ENCODE peak calls at places on chromosomes 11 and 22, in seven cellular contexts. L, X, S, C, Y, K and A are unnamed samples. For H3K36me3, the result is how much of the 10 kb centered on the place peaks cover.

GRCh38 chr11:62687508-62688396 is 1.6 kb downstream of the LRRN4CL start:
- DNase-seq in L (no peak), Y (no peak), S (no peak), K (no peak), C (no peak), X (no peak), A (no peak)

GRCh38 chr11:69646493-69647201 is 5.7 kb downstream of the CCND1 start:
- DNase-seq in S (no peak), L (no peak), K (no peak), X (peak), Y (no peak), C (no peak), A (peak)

GRCh38 chr22:19874307-19875060 is 19.8 kb upstream of the GNB1L start:
- DNase-seq in S (no peak), K (peak), C (no peak), Y (no peak), L (no peak), X (peak), A (peak)

GRCh38 chr22:38777087-38777671 is 16.8 kb downstream of the DNAL4 start:
- DNase-seq in L (no peak), C (no peak), K (no peak), X (no peak), S (no peak), Y (no peak), A (no peak)

GRCh38 chr11:132793831-132794230 is 738.5 kb downstream of the OPCML start:
- DNase-seq in K (no peak), X (no peak), L (no peak), C (no peak), S (no peak), Y (no peak), A (no peak)

GRCh38 chr11:88414385-88414861 is 76.9 kb upstream of the CTSC start:
- DNase-seq in K (peak), L (peak), C (no peak), S (peak), Y (peak), X (peak), A (no peak)

GRCh38 chr11:70220136-70220535 is 17.0 kb downstream of the FADD start:
- DNase-seq in X (no peak), S (no peak), Y (no peak), C (no peak), L (peak), K (no peak), A (no peak)

GRCh38 chr11:91981995-91982394 is 242.6 kb upstream of the FAT3 start:
- DNase-seq in L (peak), X (peak), C (peak), Y (peak), S (peak), K (no peak), A (peak)

GRCh38 chr22:25770333-25770732 is 28.3 kb downstream of the MYO18B start:
- DNase-seq in S (no peak), Y (no peak), X (no peak), C (no peak), L (no peak), K (no peak), A (no peak)

GRCh38 chr22:48761546-48761945 is 1066.1 kb downstream of the BRD1 start:
- DNase-seq in C (no peak), L (no peak), K (no peak), Y (no peak), S (no peak), X (no peak), A (no peak)

GRCh38 chr22:20114506-20115475 is 1.1 kb upstream of the RANBP1 start:
- DNase-seq in Y (no peak), X (no peak), K (no peak), S (no peak), L (no peak), C (no peak), A (peak)

GRCh38 chr11:73184953-73185671 is 33.0 kb upstream of the P2RY2 start:
- DNase-seq in K (peak), S (peak), C (peak), X (peak), L (peak), Y (peak), A (peak)

GRCh38 chr11:103608566-103608965 is 427.9 kb upstream of the DDI1 start:
- DNase-seq in K (no peak), X (peak), Y (peak), S (no peak), C (no peak), L (no peak), A (peak)

GRCh38 chr22:17303840-17304779 is 65.2 kb upstream of the CECR2 start:
- DNase-seq in C (no peak), L (no peak), X (no peak), Y (no peak), K (no peak), S (no peak), A (no peak)

GRCh38 chr22:36009085-36009484 is 19.5 kb downstream of the RBFOX2 start:
- DNase-seq in C (no peak), L (no peak), Y (peak), S (no peak), X (peak), K (no peak), A (no peak)

DNA sequence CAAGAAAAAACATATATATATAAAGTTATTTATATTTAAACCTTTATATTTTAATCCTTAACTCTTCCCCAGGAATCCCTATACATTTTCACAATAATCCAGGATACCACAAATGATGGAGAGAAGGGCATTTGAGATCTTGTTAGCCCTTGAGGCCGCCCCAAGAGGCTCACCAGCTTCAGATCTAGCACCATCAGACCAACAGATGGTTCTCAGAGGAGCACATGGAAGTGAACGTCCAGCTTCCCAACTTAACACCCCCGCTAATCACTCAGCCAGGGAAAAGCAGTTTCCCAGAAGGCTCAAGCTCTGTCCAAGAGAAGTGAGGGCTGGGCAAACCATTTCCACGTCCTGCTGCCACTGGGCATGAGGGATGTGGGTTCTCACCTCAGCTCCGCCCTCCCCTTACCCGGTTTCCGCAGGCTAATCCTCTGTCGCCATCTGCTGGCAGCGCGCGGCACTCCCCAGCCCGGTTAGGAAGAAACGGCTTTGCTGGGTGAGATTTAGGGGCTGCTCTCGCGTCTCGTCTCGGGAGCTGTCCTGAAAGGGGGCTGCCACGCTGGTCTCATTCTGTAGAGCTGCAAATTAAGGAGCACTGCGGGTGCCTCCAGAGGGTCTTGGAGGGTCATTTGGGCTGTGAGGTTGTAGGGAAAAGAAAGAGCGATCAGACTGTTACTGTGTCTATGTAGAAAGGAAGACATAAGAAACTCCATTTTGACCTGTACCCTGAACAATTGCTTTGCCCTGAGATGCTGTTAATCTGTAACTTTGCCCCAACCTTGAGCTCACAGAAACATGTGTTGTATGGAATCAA is 6.8 kb upstream of the FAM111A start:
- DNase-seq in K (peak), Y (peak), S (peak), C (peak), X (peak), L (peak), A (peak)
- H3K36me3 ChIP-seq in K (under half), Y (half or more), S (under half), C (under half), X (under half), L (under half), A (under half)

GRCh38 chr22:44098966-44099530 is 74.9 kb downstream of the PARVB start:
- DNase-seq in X (no peak), K (no peak), S (no peak), C (no peak), Y (no peak), L (no peak), A (peak)
- H3K4me3 ChIP-seq in X (no peak), K (no peak), S (no peak), C (no peak), Y (no peak), L (no peak), A (no peak)

GRCh38 chr11:3020011-3020410 is 27.9 kb upstream of the NAP1L4 start:
- DNase-seq in Y (no peak), K (no peak), C (no peak), X (no peak), L (no peak), S (no peak), A (no peak)

GRCh38 chr11:3014314-3014938 is 22.3 kb upstream of the NAP1L4 start:
- DNase-seq in Y (no peak), X (no peak), C (no peak), S (no peak), K (no peak), L (no peak), A (peak)

GRCh38 chr11:3015796-3016195 is 23.7 kb upstream of the NAP1L4 start:
- DNase-seq in X (peak), L (no peak), K (no peak), S (no peak), Y (no peak), C (no peak), A (peak)

GRCh38 chr11:3014943-3015342 is 22.8 kb upstream of the NAP1L4 start:
- DNase-seq in S (no peak), X (no peak), C (no peak), K (no peak), L (no peak), Y (no peak), A (peak)

GRCh38 chr11:3016861-3017260 is 24.7 kb upstream of the NAP1L4 start:
- DNase-seq in S (no peak), K (no peak), C (no peak), X (no peak), L (no peak), Y (no peak), A (peak)
- H3K36me3 ChIP-seq in S (half or more), K (under half), C (under half), X (half or more), L (under half), Y (half or more), A (half or more)

GRCh38 chr11:78690588-78690987 is 115.9 kb upstream of the NARS2 start:
- DNase-seq in Y (no peak), C (no peak), K (no peak), X (no peak), S (no peak), L (no peak), A (peak)

GRCh38 chr11:78694152-78694551 is 119.5 kb upstream of the NARS2 start:
- DNase-seq in K (no peak), L (no peak), C (no peak), X (no peak), Y (no peak), S (no peak), A (no peak)

GRCh38 chr11:78688460-78688859 is 113.8 kb upstream of the NARS2 start:
- DNase-seq in C (no peak), S (no peak), Y (no peak), K (no peak), X (no peak), L (peak), A (no peak)

GRCh38 chr11:78689558-78690153 is 115.0 kb upstream of the NARS2 start:
- DNase-seq in L (no peak), Y (no peak), X (no peak), S (no peak), C (no peak), K (no peak), A (no peak)

DNA sequence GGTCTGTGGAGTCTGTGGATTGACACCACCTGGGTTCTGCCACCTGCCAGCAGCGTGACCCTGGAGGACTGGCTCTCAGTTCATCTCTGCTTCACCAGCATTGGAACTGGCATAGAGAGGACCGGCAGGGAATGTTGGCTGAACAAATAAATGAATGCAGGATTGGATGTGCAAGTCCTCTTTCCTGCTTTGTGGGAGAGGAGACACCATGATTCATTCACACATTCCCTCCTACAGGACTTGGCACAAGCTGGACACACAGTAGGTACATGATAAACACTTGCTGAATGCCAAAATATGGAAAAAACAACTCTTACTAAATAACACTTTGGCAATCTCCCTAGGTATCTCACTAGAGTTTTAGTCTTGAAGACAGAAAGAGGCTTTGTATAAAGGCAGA is 116.6 kb upstream of the NARS2 start:
- DNase-seq in Y (no peak), X (no peak), C (peak), S (no peak), K (no peak), L (no peak), A (no peak)
- H3K4me3 ChIP-seq in Y (no peak), X (no peak), C (no peak), S (no peak), K (no peak), L (no peak), A (no peak)

GRCh38 chr11:74646964-74647363 is 54.6 kb downstream of the POLD3 start:
- DNase-seq in K (no peak), Y (no peak), X (no peak), L (no peak), C (no peak), S (no peak), A (no peak)

GRCh38 chr11:74647831-74648230 is 55.4 kb downstream of the POLD3 start:
- DNase-seq in S (no peak), X (no peak), K (no peak), L (no peak), C (no peak), Y (no peak), A (no peak)

GRCh38 chr11:74647404-74647803 is 55.0 kb downstream of the POLD3 start:
- DNase-seq in L (no peak), X (no peak), C (no peak), S (no peak), K (no peak), Y (peak), A (no peak)

GRCh38 chr11:74644084-74644483 is 51.7 kb downstream of the POLD3 start:
- DNase-seq in S (no peak), L (no peak), K (no peak), Y (no peak), C (no peak), X (no peak), A (no peak)

GRCh38 chr11:74646215-74646614 is 53.8 kb downstream of the POLD3 start:
- DNase-seq in S (no peak), C (no peak), X (no peak), Y (no peak), K (no peak), L (no peak), A (no peak)
- H3K36me3 ChIP-seq in S (under half), C (under half), X (under half), Y (under half), K (under half), L (under half), A (under half)

GRCh38 chr11:8018742-8019631 is 31.9 kb downstream of the EIF3F start:
- DNase-seq in L (no peak), K (peak), C (peak), Y (peak), X (peak), S (peak), A (peak)
- H3K4me3 ChIP-seq in L (no peak), K (peak), C (peak), Y (peak), X (peak), S (peak), A (peak)

GRCh38 chr22:42803454-42803853 is 53.6 kb downstream of the ARFGAP3 start:
- DNase-seq in Y (no peak), C (no peak), X (no peak), L (no peak), S (peak), K (no peak), A (no peak)
- H3K36me3 ChIP-seq in Y (half or more), C (under half), X (under half), L (under half), S (under half), K (under half), A (half or more)

DNA sequence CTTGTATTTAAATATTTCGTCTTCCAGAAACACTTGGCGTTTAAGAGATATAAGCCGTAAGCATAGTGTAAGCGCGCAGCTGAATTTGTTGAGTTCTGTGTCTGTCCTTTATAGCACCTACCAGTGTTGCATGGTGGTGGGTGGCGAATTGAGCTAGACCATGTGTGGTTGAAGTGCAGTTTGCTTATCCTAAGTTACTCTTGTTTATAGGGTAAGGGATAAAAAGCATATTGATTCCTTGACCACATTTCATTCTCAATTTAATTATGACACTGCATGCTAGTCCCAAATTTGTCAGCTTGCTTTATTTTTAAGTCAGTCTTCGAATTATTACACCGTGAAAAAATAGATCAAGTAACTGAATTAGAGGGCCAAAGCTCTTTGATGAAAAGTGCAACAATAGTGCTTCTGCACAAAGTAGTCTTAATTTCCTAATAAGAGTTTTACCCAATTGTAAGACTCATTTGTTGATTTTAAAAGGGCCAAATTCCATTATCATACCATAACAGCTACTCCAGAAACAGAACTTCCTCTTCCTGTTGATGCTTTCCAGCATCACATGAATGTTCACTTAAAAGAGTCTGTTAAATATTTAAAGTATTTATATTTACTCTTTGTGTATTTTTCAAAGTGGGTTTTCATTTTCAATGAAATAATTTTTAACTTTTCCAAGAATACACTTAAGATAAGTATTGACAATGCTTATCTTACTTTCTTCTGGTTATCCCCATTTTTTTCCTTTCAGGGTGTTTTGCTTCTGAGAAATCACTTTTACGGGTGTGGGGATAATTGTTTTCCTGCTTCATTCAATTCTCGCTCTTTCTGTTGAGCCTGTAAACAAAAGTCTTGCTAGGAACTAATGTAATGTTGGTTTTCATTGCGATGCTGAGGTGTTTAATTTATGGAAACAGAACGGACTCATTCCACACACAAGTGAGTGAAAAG is 2.0 kb downstream of the ARHGEF12 start:
- DNase-seq in X (peak), K (peak), S (no peak), Y (peak), C (no peak), L (peak), A (peak)
- H3K4me3 ChIP-seq in X (peak), K (peak), S (peak), Y (peak), C (peak), L (peak), A (peak)

DNA sequence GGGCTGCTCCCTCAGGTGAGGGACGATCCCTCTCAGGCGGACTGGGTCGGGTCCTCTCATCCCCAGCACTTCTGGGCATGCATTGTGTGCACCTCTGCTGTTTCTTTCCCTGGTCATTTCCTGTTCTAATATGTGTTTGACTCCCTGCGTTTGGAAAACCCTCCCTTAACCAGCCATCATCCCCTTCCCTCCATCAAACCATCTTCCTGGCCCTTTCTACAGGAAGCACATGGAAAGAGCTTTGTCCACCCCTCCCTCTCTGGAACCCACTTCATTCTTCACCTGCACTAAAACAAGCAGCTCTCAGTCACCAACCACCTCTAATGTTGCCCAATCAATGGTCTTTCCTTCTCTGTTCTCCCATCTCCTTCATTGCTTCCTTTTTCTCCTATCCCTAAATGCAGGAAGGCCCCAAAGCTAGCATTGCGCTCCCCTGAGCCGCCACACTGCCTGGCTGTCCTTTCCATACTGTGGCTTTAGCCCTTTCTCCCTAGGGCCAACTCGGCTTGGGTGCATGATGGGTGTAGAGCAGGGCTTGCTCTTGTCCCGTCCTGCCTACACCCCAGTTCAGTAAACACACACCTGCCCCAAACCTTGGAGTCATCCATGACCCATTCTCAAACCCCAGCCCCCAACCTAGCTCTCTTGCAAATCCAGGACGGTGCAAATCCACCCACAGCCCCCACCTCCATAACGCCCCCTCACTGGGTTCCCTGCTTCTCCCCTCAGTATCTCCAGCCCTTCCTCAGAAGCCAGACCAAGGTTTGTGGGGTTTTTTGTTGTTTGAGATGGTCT is 5.4 kb upstream of the GAS2L1 start:
- DNase-seq in S (no peak), Y (no peak), X (no peak), C (no peak), K (no peak), L (no peak), A (peak)
- H3K36me3 ChIP-seq in S (under half), Y (half or more), X (under half), C (half or more), K (under half), L (under half), A (half or more)